ENCODE peak calls at places on chromosomes 6 and 20, in six cellular contexts. F, T, J, E, I and U are unnamed samples.

GRCh38 chr20:63896136-63896890 is 1.4 kb downstream of the DNAJC5 start:
- DNase-seq in F (no peak), T (no peak), J (no peak), E (peak), I (no peak), U (no peak)

GRCh38 chr20:21100590-21101452 is 5.3 kb downstream of the LINC00237 start:
- DNase-seq in F (no peak), T (no peak), J (no peak), E (no peak), I (no peak), U (no peak)

GRCh38 chr6:113128020-113128419 is 729.1 kb upstream of the MARCKS start:
- DNase-seq in F (no peak), T (no peak), J (no peak), E (no peak), I (no peak), U (no peak)

GRCh38 chr20:16392346-16392745 is 180.9 kb downstream of the KIF16B start:
- DNase-seq in F (no peak), T (no peak), J (no peak), E (no peak), I (no peak), U (no peak)

GRCh38 chr6:37488464-37488863 is 11.2 kb downstream of the CCDC167 start:
- DNase-seq in F (no peak), T (no peak), J (no peak), E (no peak), I (no peak), U (no peak)

GRCh38 chr6:168441434-168442391 is 729 bp downstream of the SMOC2 start:
- DNase-seq in F (no peak), T (no peak), J (no peak), E (no peak), I (no peak), U (no peak)

GRCh38 chr6:7086488-7086887 is 21.3 kb upstream of the RREB1 start:
- DNase-seq in F (no peak), T (peak), J (no peak), E (no peak), I (no peak), U (no peak)

GRCh38 chr6:16095180-16095579 is 33.7 kb upstream of the MYLIP start:
- DNase-seq in F (no peak), T (no peak), J (no peak), E (no peak), I (no peak), U (no peak)

GRCh38 chr6:120056085-120056484 is 706.5 kb upstream of the MAN1A1 start:
- DNase-seq in F (no peak), T (no peak), J (no peak), E (no peak), I (no peak), U (no peak)

GRCh38 chr6:15500078-15500740 is 162.6 kb downstream of the DTNBP1 start:
- DNase-seq in F (no peak), T (no peak), J (no peak), E (no peak), I (no peak), U (no peak)

GRCh38 chr6:106749611-106750010 is 120.2 kb downstream of the QRSL1 start:
- DNase-seq in F (no peak), T (no peak), J (no peak), E (no peak), I (peak), U (no peak)

GRCh38 chr20:24742436-24742835 is 206.6 kb upstream of the CST7 start:
- DNase-seq in F (no peak), T (no peak), J (no peak), E (no peak), I (no peak), U (no peak)

GRCh38 chr6:160930547-160931377 is 60.8 kb upstream of the MAP3K4 start:
- DNase-seq in F (peak), T (peak), J (peak), E (peak), I (peak), U (peak)

GRCh38 chr6:40444811-40445210 is 142.4 kb downstream of the LRFN2 start:
- DNase-seq in F (no peak), T (no peak), J (no peak), E (peak), I (no peak), U (no peak)

GRCh38 chr20:22371843-22372242 is 212.5 kb downstream of the FOXA2 start:
- DNase-seq in F (no peak), T (no peak), J (no peak), E (no peak), I (no peak), U (no peak)

GRCh38 chr6:104381907-104382306 is 477.8 kb downstream of the HACE1 start:
- DNase-seq in F (no peak), T (no peak), J (no peak), E (no peak), I (no peak), U (no peak)

GRCh38 chr6:33623895-33624381 is 2.8 kb downstream of the ITPR3 start:
- DNase-seq in F (no peak), T (no peak), J (no peak), E (no peak), I (no peak), U (no peak)

GRCh38 chr6:45964300-45964699 is 51.4 kb downstream of the CLIC5 start:
- DNase-seq in F (no peak), T (no peak), J (no peak), E (no peak), I (no peak), U (no peak)